ENCODE peak calls at places on chromosomes 6 and 20, in eight cellular contexts. A, B, S, K, Q, D, M and H are unnamed samples.

GRCh38 chr6:24719125-24719931 is at the start of gene C6orf62:
- DNase-seq in D (no peak), A (peak), B (no peak), Q (peak), K (peak), S (peak), M (peak), H (peak)

GRCh38 chr6:31575335-31575901 is at the start of gene TNF:
- DNase-seq in S (no peak), D (no peak), A (peak), B (no peak), M (peak), K (no peak), Q (peak), H (no peak)

GRCh38 chr6:117956386-117956785 is 49.3 kb downstream of the SLC35F1 start:
- DNase-seq in B (no peak), A (no peak), S (peak), K (peak), M (no peak), Q (no peak), D (no peak), H (no peak)

GRCh38 chr6:161169690-161170089 is 104.2 kb downstream of the AGPAT4 start:
- DNase-seq in A (no peak), S (no peak), Q (no peak), B (no peak), K (no peak), D (no peak), M (peak), H (no peak)

GRCh38 chr6:116615937-116616756 is at the start of gene RSPH4A:
- DNase-seq in B (peak), D (peak), A (peak), S (peak), Q (peak), K (peak), M (peak), H (peak)

GRCh38 chr6:159720708-159721107 is 6.6 kb upstream of the WTAP start:
- DNase-seq in B (no peak), M (no peak), K (no peak), S (peak), D (no peak), Q (no peak), A (no peak), H (peak)

GRCh38 chr6:165746331-165746730 is 83.3 kb upstream of the PDE10A start:
- DNase-seq in Q (no peak), B (no peak), S (no peak), M (no peak), A (no peak), D (no peak), K (no peak), H (no peak)

GRCh38 chr6:169921853-169922779 is 170.7 kb downstream of the ERMARD start:
- DNase-seq in K (peak), Q (no peak), A (peak), M (no peak), B (no peak), D (no peak), S (peak), H (no peak)

GRCh38 chr6:32883789-32884188 is 29.8 kb downstream of the PSMB9 start:
- DNase-seq in Q (peak), K (no peak), D (no peak), M (no peak), S (peak), A (no peak), B (no peak), H (no peak)

GRCh38 chr6:129552413-129552812 is 157.6 kb downstream of the ARHGAP18 start:
- DNase-seq in S (no peak), B (no peak), D (no peak), K (no peak), M (no peak), Q (no peak), A (no peak), H (no peak)

GRCh38 chr6:108841377-108841855 is 6.8 kb upstream of the ARMC2 start:
- DNase-seq in S (no peak), B (no peak), M (no peak), A (no peak), Q (peak), D (no peak), K (no peak), H (no peak)

GRCh38 chr6:2807342-2808090 is 34.1 kb downstream of the SERPINB1 start:
- DNase-seq in M (no peak), A (no peak), D (no peak), S (no peak), Q (no peak), B (no peak), K (no peak), H (peak)

GRCh38 chr6:143965503-143966171 is 42.4 kb downstream of the PLAGL1 start:
- DNase-seq in A (no peak), S (no peak), D (no peak), B (no peak), M (peak), K (no peak), Q (no peak), H (no peak)

GRCh38 chr20:15030826-15031225 is 693.4 kb upstream of the FLRT3 start:
- DNase-seq in M (no peak), A (no peak), K (no peak), Q (no peak), D (no peak), B (no peak), S (no peak), H (no peak)

GRCh38 chr20:19642861-19643260 is 115.2 kb upstream of the RIN2 start:
- DNase-seq in M (no peak), D (no peak), K (no peak), A (no peak), Q (no peak), S (no peak), B (no peak), H (no peak)

GRCh38 chr6:152863618-152864326 is 113.2 kb downstream of the VIP start:
- DNase-seq in D (peak), B (peak), A (no peak), S (peak), M (peak), K (peak), Q (peak), H (peak)

GRCh38 chr6:116190550-116190949 is 63.3 kb downstream of the TSPYL4 start:
- DNase-seq in D (peak), B (no peak), K (no peak), A (no peak), Q (no peak), M (peak), S (no peak), H (no peak)

GRCh38 chr20:41865938-41866337 is 247.8 kb upstream of the CHD6 start:
- DNase-seq in K (no peak), M (no peak), B (no peak), S (no peak), Q (no peak), D (no peak), A (no peak), H (no peak)

GRCh38 chr6:167428664-167429063 is 103.8 kb downstream of the TTLL2 start:
- DNase-seq in B (no peak), D (no peak), Q (no peak), S (no peak), K (no peak), M (no peak), A (no peak), H (no peak)

GRCh38 chr6:163438940-163439335 is 24.4 kb downstream of the QKI start:
- DNase-seq in M (no peak), B (no peak), K (peak), D (no peak), A (no peak), Q (peak), S (no peak), H (no peak)

GRCh38 chr6:155443168-155443567 is 12.5 kb downstream of the NOX3 start:
- DNase-seq in K (no peak), M (no peak), Q (no peak), B (no peak), A (no peak), S (no peak), D (no peak), H (no peak)

GRCh38 chr6:45637611-45638257 is 260.0 kb upstream of the SUPT3H start:
- DNase-seq in K (no peak), D (no peak), M (no peak), S (no peak), A (no peak), Q (no peak), B (no peak), H (no peak)

GRCh38 chr20:56841346-56841908 is 212.3 kb downstream of the TFAP2C start:
- DNase-seq in Q (no peak), K (no peak), A (no peak), B (no peak), S (no peak), D (no peak), M (no peak), H (no peak)

GRCh38 chr20:35215066-35215956 is 11.2 kb upstream of the MMP24 start:
- DNase-seq in M (peak), A (no peak), B (no peak), D (no peak), Q (no peak), K (no peak), S (no peak), H (no peak)

GRCh38 chr20:46087161-46087560 is 2.6 kb downstream of the NCOA5 start:
- DNase-seq in D (no peak), K (no peak), A (no peak), S (no peak), Q (no peak), M (peak), B (no peak), H (no peak)

DNA sequence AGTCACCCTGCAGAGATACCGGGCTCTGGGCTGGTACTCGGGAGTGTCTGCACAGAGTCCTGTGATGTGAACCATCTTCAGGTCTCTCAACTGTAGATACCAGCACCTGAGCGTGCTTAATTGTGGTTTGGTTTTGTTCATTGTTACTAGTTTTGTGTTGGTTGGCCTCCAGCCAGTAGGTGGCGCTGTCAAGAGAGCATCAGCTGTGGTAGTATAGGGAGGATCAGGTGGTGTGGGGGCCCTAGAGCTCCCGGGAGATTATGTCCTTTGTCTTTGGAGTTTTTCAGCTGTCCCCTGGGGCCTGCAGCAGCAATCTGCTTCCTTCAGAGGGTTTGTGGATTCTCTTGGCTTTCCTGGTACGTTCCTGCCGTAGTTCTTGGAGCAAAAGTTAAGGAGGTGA is 67.9 kb downstream of the CDYL start:
- DNase-seq in S (no peak), M (no peak), A (no peak), Q (no peak), K (peak), D (no peak), B (peak), H (no peak)
- TF ChIP-seq CTCF in S (peak), M (peak), A (no peak), Q (peak), K (peak), D (no peak), B (peak), H (peak)

GRCh38 chr20:37899105-37900045 is 3.6 kb upstream of the VSTM2L start:
- DNase-seq in D (no peak), B (no peak), S (no peak), K (no peak), Q (no peak), M (no peak), A (no peak), H (no peak)
- TF ChIP-seq CTCF in D (no peak), B (no peak), S (no peak), K (no peak), Q (no peak), M (peak), A (no peak), H (no peak)

DNA sequence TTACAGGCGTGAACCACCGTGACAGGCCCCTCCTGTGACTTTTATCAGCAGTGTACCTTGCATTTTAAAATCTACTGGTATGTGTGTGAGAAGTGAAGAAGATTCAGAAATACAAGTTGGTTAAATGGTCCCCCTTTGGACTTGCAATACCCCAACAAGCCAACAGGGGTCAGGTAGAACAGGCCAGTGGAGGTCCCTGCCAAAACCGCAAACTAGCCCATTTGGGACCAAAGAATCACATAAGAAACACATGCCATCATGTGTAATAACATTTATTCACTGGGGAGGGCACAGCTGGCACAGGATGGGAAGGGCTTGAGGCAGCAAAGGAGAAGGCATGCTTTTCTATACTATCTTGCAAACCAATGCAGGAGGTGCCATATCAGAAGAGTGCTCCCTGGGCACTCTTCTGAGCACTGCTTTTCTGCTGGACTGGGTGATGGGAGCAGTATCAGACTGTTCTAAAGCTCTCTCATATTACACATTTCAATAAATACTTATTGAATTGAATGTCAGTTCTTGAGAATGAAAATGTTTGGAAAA is 116.1 kb upstream of the TRAF3IP2 start:
- DNase-seq in B (peak), M (peak), Q (no peak), K (peak), D (no peak), A (no peak), S (peak), H (peak)
- TF ChIP-seq CTCF in B (peak), M (peak), Q (peak), K (peak), D (peak), A (peak), S (peak), H (peak)

DNA sequence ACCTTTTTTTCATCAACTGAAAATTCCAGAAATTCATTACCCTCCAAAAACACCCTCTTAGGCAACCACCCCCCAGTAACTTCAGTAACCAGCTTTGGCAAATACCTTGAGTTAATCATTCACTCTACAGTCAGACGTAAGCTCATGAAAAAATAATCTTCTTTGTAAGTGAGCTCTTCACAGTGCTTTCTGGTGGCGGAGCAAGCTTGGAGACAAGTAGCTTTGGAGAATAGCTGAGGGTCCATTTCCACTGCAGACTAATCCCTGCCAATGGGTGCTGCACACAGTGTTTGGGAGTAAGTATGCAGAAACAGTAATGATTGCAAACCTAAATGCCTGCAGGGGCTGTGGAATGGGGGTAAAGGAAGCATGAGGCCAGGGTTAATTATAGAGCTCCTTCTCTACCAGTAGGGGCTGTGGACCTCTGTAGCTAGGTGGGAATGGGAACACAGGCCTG is 56.8 kb upstream of the HINT3 start:
- DNase-seq in Q (no peak), M (no peak), A (no peak), K (no peak), D (no peak), S (peak), B (peak), H (no peak)
- TF ChIP-seq CTCF in Q (no peak), M (no peak), A (no peak), K (no peak), D (no peak), S (no peak), B (peak), H (no peak)

DNA sequence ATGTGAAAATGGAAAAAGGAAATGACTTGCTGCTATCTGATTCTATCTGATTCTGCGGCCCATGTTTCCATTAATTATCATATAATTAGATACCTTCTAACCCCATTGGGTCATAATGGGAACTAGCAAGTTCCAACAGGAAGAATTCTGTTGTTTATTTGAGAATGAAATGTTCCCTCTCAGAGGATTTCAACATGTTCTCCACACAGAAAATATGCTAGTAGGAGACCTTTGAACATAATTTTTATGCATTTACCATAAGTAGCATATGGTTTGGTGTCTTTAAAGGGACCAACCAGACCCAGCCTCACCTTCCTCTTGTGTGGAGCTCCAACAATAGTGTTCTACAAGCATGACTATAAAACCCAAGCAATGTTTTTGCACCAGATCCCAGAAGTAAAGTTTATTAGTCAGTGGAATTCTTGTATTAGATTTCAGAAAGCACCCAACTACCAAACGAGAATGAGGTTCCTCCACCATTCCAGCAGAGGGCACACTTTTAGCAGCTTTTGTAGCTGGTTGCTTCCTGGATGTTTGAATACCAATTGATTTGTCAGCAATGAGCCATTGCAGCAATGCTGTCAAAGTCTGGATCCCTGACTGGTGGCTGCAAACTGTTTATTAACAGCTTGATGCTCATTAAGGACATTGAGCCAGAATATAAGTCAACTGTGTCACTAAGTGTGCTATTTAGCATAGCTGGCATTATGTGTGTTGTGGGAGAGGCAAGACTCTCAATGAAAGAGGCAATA is 143.6 kb upstream of the GJE1 start:
- DNase-seq in M (peak), A (no peak), K (peak), B (peak), D (peak), S (peak), Q (no peak), H (peak)
- TF ChIP-seq CTCF in M (peak), A (peak), K (peak), B (peak), D (peak), S (peak), Q (peak), H (peak)

GRCh38 chr20:7094438-7094997 is 327.0 kb downstream of the BMP2 start:
- DNase-seq in K (peak), S (peak), A (no peak), M (no peak), D (no peak), Q (no peak), B (peak), H (peak)
- TF ChIP-seq CTCF in K (peak), S (peak), A (peak), M (peak), D (peak), Q (peak), B (peak), H (peak)

GRCh38 chr20:31440012-31440659 is at the start of gene DEFB123:
- DNase-seq in M (no peak), A (no peak), K (no peak), Q (no peak), B (no peak), D (no peak), S (no peak), H (no peak)
- TF ChIP-seq CTCF in M (peak), A (no peak), K (peak), Q (no peak), B (peak), D (peak), S (peak), H (no peak)

DNA sequence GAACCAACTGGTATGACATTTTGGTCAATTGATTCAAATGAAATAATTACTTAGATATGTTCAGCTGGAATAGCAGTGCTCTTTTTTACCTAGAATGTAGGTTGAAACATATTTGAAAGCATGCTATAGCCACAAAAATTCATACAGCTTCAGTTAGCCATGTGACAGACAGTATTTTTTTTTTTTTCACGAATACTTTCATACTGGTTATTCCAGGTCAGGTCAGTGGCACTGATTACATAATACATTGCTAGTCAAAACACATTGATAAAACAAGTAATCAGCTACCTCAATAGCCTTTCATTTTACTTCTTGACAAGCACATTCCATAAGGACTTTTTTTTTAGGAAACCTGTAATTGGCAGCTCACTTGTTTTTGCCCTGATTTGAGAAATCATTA is 222.6 kb downstream of the EYA4 start:
- DNase-seq in D (no peak), Q (no peak), K (no peak), M (no peak), A (no peak), S (no peak), B (no peak), H (no peak)
- TF ChIP-seq CTCF in D (no peak), Q (no peak), K (no peak), M (no peak), A (no peak), S (no peak), B (no peak), H (no peak)

DNA sequence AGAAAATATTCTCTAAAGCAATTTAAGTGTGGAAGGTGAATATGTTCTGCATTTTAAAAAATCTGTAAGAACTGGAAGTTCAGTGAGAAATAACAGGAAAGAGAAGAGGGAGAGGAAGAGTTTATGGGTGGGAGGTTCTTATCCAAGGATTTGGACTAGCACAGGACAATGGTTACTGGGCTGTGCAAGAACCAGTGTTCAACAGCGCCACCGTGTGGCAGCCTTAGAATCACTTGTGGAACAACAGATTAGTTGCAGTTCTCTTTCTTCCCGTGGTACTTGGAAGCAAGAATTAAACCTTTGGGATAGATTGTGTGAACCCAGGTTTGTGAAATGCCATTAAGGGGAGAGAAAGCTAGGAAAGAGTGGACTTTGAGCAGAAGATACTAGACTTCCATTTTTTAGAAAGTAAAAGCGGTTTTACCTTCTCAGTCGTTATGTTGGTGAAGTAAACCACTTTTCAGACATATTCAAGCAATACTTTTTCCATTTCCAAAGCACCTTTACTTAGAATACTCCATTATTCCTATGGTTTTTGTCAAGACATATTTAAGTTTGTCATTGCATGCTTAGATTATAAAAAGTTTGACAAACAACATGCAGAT is 436.7 kb downstream of the RNF144B start:
- DNase-seq in Q (no peak), S (peak), K (peak), M (peak), D (no peak), B (peak), A (no peak), H (peak)
- TF ChIP-seq CTCF in Q (peak), S (peak), K (peak), M (peak), D (peak), B (peak), A (no peak), H (peak)

GRCh38 chr20:58870293-58871014 is 17.9 kb downstream of the GNAS start:
- DNase-seq in K (peak), B (peak), M (peak), Q (peak), A (peak), D (no peak), S (peak), H (peak)

GRCh38 chr20:58867211-58867610 is 14.7 kb downstream of the GNAS start:
- DNase-seq in M (no peak), Q (no peak), B (no peak), K (no peak), D (no peak), S (no peak), A (no peak), H (no peak)

GRCh38 chr20:58871533-58872102 is 19.1 kb downstream of the GNAS start:
- DNase-seq in M (no peak), D (no peak), K (no peak), S (no peak), A (no peak), Q (no peak), B (no peak), H (no peak)

GRCh38 chr20:58869662-58870227 is 17.2 kb downstream of the GNAS start:
- DNase-seq in M (no peak), A (no peak), S (no peak), Q (no peak), K (peak), B (no peak), D (no peak), H (no peak)

GRCh38 chr20:58868795-58869194 is 16.3 kb downstream of the GNAS start:
- DNase-seq in Q (no peak), B (peak), A (no peak), D (no peak), K (peak), M (no peak), S (peak), H (no peak)
- TF ChIP-seq CTCF in Q (peak), B (peak), A (no peak), D (peak), K (no peak), M (peak), S (peak), H (no peak)